ENCODE peak calls at places on chromosomes 4 and X, in four cellular contexts. C is bronchial epithelial cell, E is MM.1S, M is K562. W is an unnamed sample.

GRCh38 chr4:163638909-163639308 is 144.4 kb downstream of the TMA16 start:
- DNase-seq in C (no peak), E (no peak), M (no peak), W (no peak)

GRCh38 chr4:82784615-82785247 is 13.9 kb downstream of the SCD5 start:
- DNase-seq in C (peak; percentile 30), E (no peak), M (no peak), W (no peak)

GRCh38 chrX:71144651-71145050 is at the start of gene NLGN3:
- DNase-seq in C (no peak), E (no peak), M (no peak), W (no peak)

GRCh38 chrX:50718791-50719190 is 95.2 kb downstream of the SHROOM4 start:
- DNase-seq in C (no peak), E (no peak), M (no peak), W (no peak)

GRCh38 chr4:69787879-69788278 is 27.5 kb upstream of the SULT1B1 start:
- DNase-seq in C (peak; percentile 95), E (no peak), M (no peak), W (no peak)

GRCh38 chrX:39911278-39911897 is 186.4 kb downstream of the BCOR start:
- DNase-seq in C (no peak), E (no peak), M (no peak), W (no peak)

GRCh38 chr4:20464381-20464780 is 212.7 kb downstream of the SLIT2 start:
- DNase-seq in C (peak; percentile 86), E (no peak), M (no peak), W (no peak)

GRCh38 chr4:1945492-1945891 is 63.3 kb downstream of the NELFA start:
- DNase-seq in C (no peak), E (no peak), M (no peak), W (no peak)

GRCh38 chr4:15163284-15163645 is 161.0 kb downstream of the CPEB2 start:
- DNase-seq in C (no peak), E (no peak), M (no peak), W (no peak)

GRCh38 chrX:20205927-20206708 is 60.6 kb downstream of the RPS6KA3 start:
- DNase-seq in C (no peak), E (no peak), M (no peak), W (peak; percentile 48)

GRCh38 chrX:87664381-87664780 is 146.8 kb downstream of the KLHL4 start:
- DNase-seq in C (peak; percentile 19), E (peak; percentile 55), M (peak; percentile 2), W (no peak)

GRCh38 chr4:772776-773175 is 53.2 kb downstream of the CPLX1 start:
- DNase-seq in C (no peak), E (no peak), M (no peak), W (no peak)

GRCh38 chr4:5976431-5976830 is 41.8 kb downstream of the C4orf50 start:
- DNase-seq in C (no peak), E (no peak), M (no peak), W (no peak)

GRCh38 chr4:8076023-8076422 is 82.6 kb downstream of the ABLIM2 start:
- DNase-seq in C (no peak), E (no peak), M (no peak), W (no peak)

GRCh38 chr4:134747108-134747805 is 545.7 kb upstream of the PABPC4L start:
- DNase-seq in C (no peak), E (no peak), M (no peak), W (no peak)

GRCh38 chrX:133250184-133251080 is 32.3 kb upstream of the TFDP3 start:
- DNase-seq in C (no peak), E (no peak), M (no peak), W (no peak)

GRCh38 chrX:133246921-133247320 is 28.8 kb upstream of the TFDP3 start:
- DNase-seq in C (no peak), E (no peak), M (no peak), W (no peak)

GRCh38 chrX:133248177-133248576 is 30.0 kb upstream of the TFDP3 start:
- DNase-seq in C (no peak), E (no peak), M (no peak), W (no peak)

GRCh38 chrX:133254666-133255065 is 36.5 kb upstream of the TFDP3 start:
- DNase-seq in C (peak; percentile 81), E (no peak), M (no peak), W (no peak)

DNA sequence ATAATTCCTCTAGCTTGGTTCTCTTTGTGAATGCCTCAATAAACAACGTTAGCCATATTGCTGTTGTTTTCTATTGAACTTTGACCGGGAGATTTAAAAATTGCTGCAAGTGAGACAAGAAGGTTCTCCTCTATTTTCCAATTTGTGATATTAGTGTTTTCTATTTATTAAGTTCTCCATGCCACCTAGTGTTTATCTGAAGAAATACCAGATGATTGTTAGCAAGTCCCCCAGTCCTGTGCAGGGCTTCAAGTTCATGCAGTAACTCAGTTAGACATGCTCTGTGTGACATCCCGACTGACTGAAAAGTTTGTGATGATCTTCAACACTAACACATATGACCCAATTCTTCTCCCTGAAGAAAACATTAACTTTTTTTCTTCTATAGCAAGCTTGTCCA is 31.5 kb upstream of the TFDP3 start:
- DNase-seq in C (peak; percentile 23), E (peak; percentile 20), M (no peak), W (no peak)
- TF ChIP-seq CTCF in C (no peak), E (peak; percentile 14), M (no peak), W (no peak)

DNA sequence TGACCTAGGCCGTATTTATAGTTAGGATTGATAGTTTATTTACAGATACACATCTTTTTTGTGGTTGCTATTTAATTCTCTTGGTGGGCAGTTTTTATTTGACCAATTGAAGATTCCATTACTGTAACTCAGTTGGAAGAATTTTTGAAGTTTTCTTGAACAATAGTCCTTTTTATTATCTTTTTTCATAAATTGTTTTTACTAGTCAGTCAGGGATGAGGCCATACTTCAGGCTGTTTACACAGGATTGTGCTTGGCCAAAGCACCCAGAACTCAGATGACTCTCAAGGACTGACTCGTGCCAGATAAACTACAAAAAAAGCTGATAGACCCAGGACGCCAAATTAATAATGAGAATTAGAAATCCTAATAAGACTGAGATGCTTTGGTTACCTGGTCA is 7.0 kb downstream of the HERC3 start:
- DNase-seq in C (no peak), E (no peak), M (no peak), W (no peak)
- H3K4me3 ChIP-seq in C (no peak overlapping the region), E (no peak overlapping the region), M (no peak overlapping the region), W (no peak overlapping the region)

GRCh38 chr4:140996757-140997156 is 136.5 kb downstream of the RNF150 start:
- DNase-seq in C (no peak), E (no peak), M (no peak), W (no peak)
- TF ChIP-seq CTCF in C (no peak), E (no peak), M (no peak), W (no peak)

GRCh38 chr4:187608001-187608421 is 387.6 kb upstream of the ZFP42 start:
- DNase-seq in C (peak; percentile 89), E (no peak), M (no peak), W (no peak)

GRCh38 chr4:187612211-187612780 is 383.3 kb upstream of the ZFP42 start:
- DNase-seq in C (no peak), E (no peak), M (no peak), W (no peak)

GRCh38 chr4:187617117-187617516 is 378.5 kb upstream of the ZFP42 start:
- DNase-seq in C (no peak), E (no peak), M (no peak), W (no peak)

GRCh38 chr4:187615972-187616371 is 379.6 kb upstream of the ZFP42 start:
- DNase-seq in C (no peak), E (no peak), M (no peak), W (no peak)

GRCh38 chr4:187613089-187613839 is 382.3 kb upstream of the ZFP42 start:
- DNase-seq in C (no peak), E (no peak), M (no peak), W (no peak)
- H3K4me3 ChIP-seq in C (no peak overlapping the region), E (no peak overlapping the region), M (no peak overlapping the region), W (no peak overlapping the region)

GRCh38 chr4:170589597-170590191 is 499.9 kb upstream of the AADAT start:
- DNase-seq in C (peak; percentile 57), E (peak; percentile 56), M (peak; percentile 2), W (no peak)
- TF ChIP-seq CTCF in C (peak; percentile 21), E (peak; percentile 49), M (no peak), W (peak; percentile 59)

DNA sequence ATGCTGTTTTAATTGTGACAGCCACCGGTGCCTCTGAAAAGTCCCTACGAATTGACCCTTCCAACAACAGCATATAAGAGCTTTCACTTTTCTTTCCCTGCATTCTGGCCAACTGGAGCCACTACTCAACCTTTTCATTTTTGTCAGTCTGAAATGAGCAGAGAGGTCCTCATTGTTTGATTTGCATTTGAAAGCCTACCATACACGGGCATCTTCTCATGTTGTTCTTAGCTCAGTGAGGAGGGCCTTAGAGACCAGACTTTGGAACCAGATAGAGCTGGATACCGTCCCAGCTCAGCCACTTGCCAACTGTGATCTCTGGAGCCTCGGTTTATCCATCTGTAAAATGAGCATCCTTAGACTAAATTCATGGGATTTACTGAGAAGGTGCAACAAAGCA is 16.9 kb upstream of the TMSB4X start:
- DNase-seq in C (no peak), E (no peak), M (no peak), W (no peak)
- H3K4me3 ChIP-seq in C (no peak overlapping the region), E (no peak overlapping the region), M (no peak overlapping the region), W (peak overlapping the region; percentile 2)

DNA sequence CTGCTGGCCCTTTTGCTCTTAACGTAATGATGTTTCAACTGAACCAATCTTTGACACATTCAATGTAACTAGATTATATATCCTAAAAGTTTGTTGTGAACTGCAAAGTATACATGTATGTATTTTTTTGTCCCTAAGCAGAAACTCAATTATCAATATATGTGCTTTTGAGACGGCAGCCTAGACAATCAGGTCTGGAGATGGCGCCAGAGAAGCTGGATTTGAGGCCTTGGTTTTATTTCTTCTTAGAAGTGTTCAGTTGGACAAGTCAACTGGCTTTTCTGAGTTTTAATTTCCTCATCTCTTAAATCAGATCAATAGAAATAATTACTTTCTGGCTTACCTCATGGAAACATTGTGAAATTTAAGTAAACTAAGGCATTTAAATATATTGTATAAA is 62.5 kb downstream of the DCAF8L1 start:
- DNase-seq in C (peak; percentile 23), E (no peak), M (no peak), W (no peak)
- TF ChIP-seq CTCF in C (peak; percentile 32), E (no peak), M (no peak), W (no peak)

GRCh38 chr4:180766903-180767302 is 1476.3 kb upstream of the TENM3 start:
- DNase-seq in C (no peak), E (no peak), M (no peak), W (no peak)
- H3K4me3 ChIP-seq in C (no peak overlapping the region), E (no peak overlapping the region), M (no peak overlapping the region), W (no peak overlapping the region)

GRCh38 chr4:184100297-184100885 is 117.3 kb downstream of the ENPP6 start:
- DNase-seq in C (peak; percentile 3), E (peak; percentile 26), M (peak; percentile 74), W (no peak)
- TF ChIP-seq CTCF in C (peak; percentile 80), E (peak; percentile 94), M (peak; percentile 87), W (peak; percentile 79)

GRCh38 chr4:184099033-184099432 is 118.6 kb downstream of the ENPP6 start:
- DNase-seq in C (no peak), E (no peak), M (no peak), W (no peak)

GRCh38 chr4:184097815-184098214 is 119.9 kb downstream of the ENPP6 start:
- DNase-seq in C (no peak), E (no peak), M (no peak), W (no peak)

GRCh38 chr4:184097240-184097619 is 120.4 kb downstream of the ENPP6 start:
- DNase-seq in C (no peak), E (no peak), M (peak; percentile 29), W (peak; percentile 49)

GRCh38 chr4:184094532-184095192 is 123.0 kb downstream of the ENPP6 start:
- DNase-seq in C (no peak), E (no peak), M (no peak), W (no peak)

GRCh38 chr4:184096561-184097239 is 121.0 kb downstream of the ENPP6 start:
- DNase-seq in C (no peak), E (no peak), M (no peak), W (no peak)
- H3K4me3 ChIP-seq in C (no peak overlapping the region), E (no peak overlapping the region), M (no peak overlapping the region), W (no peak overlapping the region)